ENCODE peak calls at places on chromosomes 11 and 22, in five cellular contexts. One of them, this sample, is unnamed.

GRCh38 chr11:50072226-50073112 is 39.8 kb downstream of the OR4C45 start:
- DNase-seq in adrenal gland: no peak
- DNase-seq in EL: no peak
- DNase-seq in CD4-positive, alpha-beta T cell: no peak
- DNase-seq in HCT116: no peak
- DNase-seq in this sample: no peak

GRCh38 chr11:70466154-70466553 is 67.8 kb downstream of the CTTN start:
- DNase-seq in EL: peak; percentile 33
- DNase-seq in CD4-positive, alpha-beta T cell: no peak
- DNase-seq in adrenal gland: no peak
- DNase-seq in HCT116: no peak
- DNase-seq in this sample: no peak

GRCh38 chr11:20355221-20356219 is 8.0 kb upstream of the HTATIP2 start:
- DNase-seq in EL: peak; percentile 47
- DNase-seq in adrenal gland: no peak
- DNase-seq in CD4-positive, alpha-beta T cell: peak; percentile 18
- DNase-seq in HCT116: peak; percentile 54
- DNase-seq in this sample: peak; percentile 29

GRCh38 chr11:69217276-69218105 is 61.8 kb downstream of the SMIM38 start:
- DNase-seq in HCT116: no peak
- DNase-seq in EL: no peak
- DNase-seq in CD4-positive, alpha-beta T cell: no peak
- DNase-seq in adrenal gland: peak; percentile 7
- DNase-seq in this sample: no peak

GRCh38 chr22:39132871-39133524 is 19.5 kb downstream of the CBX7 start:
- DNase-seq in adrenal gland: no peak
- DNase-seq in EL: no peak
- DNase-seq in HCT116: no peak
- DNase-seq in CD4-positive, alpha-beta T cell: no peak
- DNase-seq in this sample: no peak

GRCh38 chr22:45977003-45977395 is at the start of gene WNT7B:
- DNase-seq in adrenal gland: no peak
- DNase-seq in HCT116: peak; percentile 33
- DNase-seq in EL: no peak
- DNase-seq in CD4-positive, alpha-beta T cell: peak; percentile 15
- DNase-seq in this sample: peak; percentile 14

GRCh38 chr11:119319702-119320592 is 3.0 kb upstream of the MCAM start:
- DNase-seq in adrenal gland: peak; percentile 34
- DNase-seq in HCT116: no peak
- DNase-seq in CD4-positive, alpha-beta T cell: no peak
- DNase-seq in EL: peak; percentile 0
- DNase-seq in this sample: no peak

GRCh38 chr11:134655189-134655937 is 243.3 kb upstream of the B3GAT1 start:
- DNase-seq in HCT116: no peak
- DNase-seq in CD4-positive, alpha-beta T cell: no peak
- DNase-seq in adrenal gland: no peak
- DNase-seq in EL: no peak
- DNase-seq in this sample: no peak

GRCh38 chr22:37569009-37569920 is 9.0 kb downstream of the CDC42EP1 start:
- DNase-seq in CD4-positive, alpha-beta T cell: no peak
- DNase-seq in HCT116: no peak
- DNase-seq in adrenal gland: no peak
- DNase-seq in EL: no peak
- DNase-seq in this sample: no peak

GRCh38 chr11:129314381-129314780 is 61.3 kb upstream of the BARX2 start:
- DNase-seq in CD4-positive, alpha-beta T cell: no peak
- DNase-seq in EL: no peak
- DNase-seq in adrenal gland: no peak
- DNase-seq in HCT116: no peak
- DNase-seq in this sample: no peak

GRCh38 chr22:27804683-27805297 is 3.2 kb upstream of the MN1 start:
- DNase-seq in adrenal gland: peak; percentile 70
- DNase-seq in EL: peak; percentile 59
- DNase-seq in CD4-positive, alpha-beta T cell: peak; percentile 37
- DNase-seq in HCT116: no peak
- DNase-seq in this sample: peak; percentile 17

GRCh38 chr11:119518746-119519382 is 95.9 kb upstream of the THY1 start:
- DNase-seq in CD4-positive, alpha-beta T cell: no peak
- DNase-seq in EL: peak; percentile 21
- DNase-seq in adrenal gland: no peak
- DNase-seq in HCT116: no peak
- DNase-seq in this sample: no peak

GRCh38 chr11:78061088-78061920 is 2.4 kb upstream of the THRSP start:
- DNase-seq in HCT116: no peak
- DNase-seq in adrenal gland: peak; percentile 71
- DNase-seq in CD4-positive, alpha-beta T cell: no peak
- DNase-seq in EL: no peak
- DNase-seq in this sample: no peak

GRCh38 chr22:43039800-43040199 is 24.9 kb upstream of the PACSIN2 start:
- DNase-seq in EL: no peak
- DNase-seq in CD4-positive, alpha-beta T cell: no peak
- DNase-seq in HCT116: no peak
- DNase-seq in adrenal gland: no peak
- DNase-seq in this sample: no peak

GRCh38 chr22:42341779-42342178 is 71.3 kb upstream of the TCF20 start:
- DNase-seq in EL: no peak
- DNase-seq in adrenal gland: no peak
- DNase-seq in CD4-positive, alpha-beta T cell: no peak
- DNase-seq in HCT116: no peak
- DNase-seq in this sample: no peak

GRCh38 chr11:36713715-36714114 is 115.7 kb upstream of the RAG2 start:
- DNase-seq in adrenal gland: peak; percentile 18
- DNase-seq in EL: no peak
- DNase-seq in HCT116: no peak
- DNase-seq in CD4-positive, alpha-beta T cell: no peak
- DNase-seq in this sample: no peak

GRCh38 chr11:337711-338110 is 17.1 kb upstream of the IFITM3 start:
- DNase-seq in adrenal gland: no peak
- DNase-seq in HCT116: no peak
- DNase-seq in EL: no peak
- DNase-seq in CD4-positive, alpha-beta T cell: no peak
- DNase-seq in this sample: no peak

GRCh38 chr11:14882196-14882595 is 9.8 kb downstream of the CYP2R1 start:
- DNase-seq in EL: no peak
- DNase-seq in CD4-positive, alpha-beta T cell: no peak
- DNase-seq in adrenal gland: no peak
- DNase-seq in HCT116: no peak
- DNase-seq in this sample: no peak

GRCh38 chr11:48054994-48055291 is 74.6 kb downstream of the PTPRJ start:
- DNase-seq in adrenal gland: no peak
- DNase-seq in CD4-positive, alpha-beta T cell: no peak
- DNase-seq in EL: no peak
- DNase-seq in HCT116: no peak
- DNase-seq in this sample: no peak

GRCh38 chr22:48362736-48363404 is 1464.8 kb downstream of the BRD1 start:
- DNase-seq in EL: no peak
- DNase-seq in HCT116: no peak
- DNase-seq in adrenal gland: no peak
- DNase-seq in CD4-positive, alpha-beta T cell: no peak
- DNase-seq in this sample: no peak

GRCh38 chr11:9397746-9398680 is 13.6 kb downstream of the IPO7 start:
- DNase-seq in CD4-positive, alpha-beta T cell: no peak
- DNase-seq in EL: peak; percentile 26
- DNase-seq in HCT116: no peak
- DNase-seq in adrenal gland: no peak
- DNase-seq in this sample: no peak

GRCh38 chr11:77644887-77645286 is 7.3 kb upstream of the CLNS1A start:
- DNase-seq in HCT116: no peak
- DNase-seq in EL: no peak
- DNase-seq in CD4-positive, alpha-beta T cell: no peak
- DNase-seq in adrenal gland: no peak
- DNase-seq in this sample: no peak

GRCh38 chr11:1856306-1857005 is 3.6 kb downstream of the LSP1 start:
- DNase-seq in adrenal gland: no peak
- DNase-seq in CD4-positive, alpha-beta T cell: no peak
- DNase-seq in EL: no peak
- DNase-seq in HCT116: no peak
- DNase-seq in this sample: no peak

GRCh38 chr11:563812-564578 is 3.2 kb downstream of the RASSF7 start:
- DNase-seq in EL: no peak
- DNase-seq in CD4-positive, alpha-beta T cell: no peak
- DNase-seq in adrenal gland: no peak
- DNase-seq in HCT116: no peak
- DNase-seq in this sample: no peak

GRCh38 chr22:49586244-49586748 is 241.4 kb downstream of the BRD1 start:
- DNase-seq in EL: no peak
- DNase-seq in HCT116: no peak
- DNase-seq in CD4-positive, alpha-beta T cell: no peak
- DNase-seq in adrenal gland: no peak
- DNase-seq in this sample: no peak

GRCh38 chr22:23058481-23059336 is 11.6 kb upstream of the GNAZ start:
- DNase-seq in CD4-positive, alpha-beta T cell: no peak
- DNase-seq in EL: no peak
- DNase-seq in adrenal gland: peak; percentile 3
- DNase-seq in HCT116: no peak
- DNase-seq in this sample: no peak

GRCh38 chr22:50118557-50119168 is 28.9 kb downstream of the MOV10L1 start:
- DNase-seq in adrenal gland: no peak
- DNase-seq in CD4-positive, alpha-beta T cell: no peak
- DNase-seq in HCT116: no peak
- DNase-seq in EL: peak; percentile 80
- DNase-seq in this sample: no peak

GRCh38 chr22:17896552-17896951 is 122.3 kb upstream of the BID start:
- DNase-seq in adrenal gland: peak; percentile 56
- DNase-seq in CD4-positive, alpha-beta T cell: no peak
- DNase-seq in HCT116: no peak
- DNase-seq in EL: no peak
- DNase-seq in this sample: no peak

GRCh38 chr11:124313131-124313530 is 618 bp downstream of the OR8D1 start:
- DNase-seq in CD4-positive, alpha-beta T cell: no peak
- DNase-seq in adrenal gland: no peak
- DNase-seq in HCT116: no peak
- DNase-seq in EL: no peak
- DNase-seq in this sample: no peak

GRCh38 chr22:49973018-49973965 is 12.7 kb downstream of the PIM3 start:
- DNase-seq in CD4-positive, alpha-beta T cell: no peak
- DNase-seq in EL: no peak
- DNase-seq in HCT116: no peak
- DNase-seq in adrenal gland: no peak
- DNase-seq in this sample: no peak

GRCh38 chr11:1682225-1682901 is 14.6 kb upstream of the KRTAP5-6 start:
- DNase-seq in EL: no peak
- DNase-seq in adrenal gland: no peak
- DNase-seq in CD4-positive, alpha-beta T cell: no peak
- DNase-seq in HCT116: no peak
- DNase-seq in this sample: no peak

This sample was measured in effector memory CD8-positive, alpha-beta T cell.